ENCODE peak calls at places on chromosomes 7 and 10, in ten cellular contexts. One of them, this sample, is unnamed.

GRCh38 chr10:131928248-131929095 is 27.7 kb downstream of the PPP2R2D start:
- DNase-seq in KBM-7: no peak
- DNase-seq in neural progenitor cell: no peak
- DNase-seq in IMR-90: peak
- DNase-seq in thoracic aorta: no peak
- DNase-seq in H9: no peak
- DNase-seq in T follicular helper cell: no peak
- DNase-seq in astrocyte of the hippocampus: no peak
- DNase-seq in T-helper 9 cell: no peak
- DNase-seq in activated T-helper 1 cell treated with anti-CD3 and anti-CD28 coated beads, Interleukin-12 subunit alpha, Interleukin-12 subunit beta, Interleukin-2, Interleukin-4 antibody, amounts not matched to agents 30 ng/mL and 10 ng/mL and 1 ng/mL, durations not matched to agents 14 hours and 24 hours and 36 hours: peak
- DNase-seq in this sample: no peak

GRCh38 chr7:120996333-120996982 is 7.9 kb downstream of the CPED1 start:
- DNase-seq in IMR-90: peak
- DNase-seq in KBM-7: peak
- DNase-seq in T-helper 9 cell: peak
- DNase-seq in thoracic aorta: peak
- DNase-seq in neural progenitor cell: no peak
- DNase-seq in H9: no peak
- DNase-seq in T follicular helper cell: peak
- DNase-seq in astrocyte of the hippocampus: peak
- DNase-seq in activated T-helper 1 cell treated with anti-CD3 and anti-CD28 coated beads, Interleukin-12 subunit alpha, Interleukin-12 subunit beta, Interleukin-2, Interleukin-4 antibody, amounts not matched to agents 30 ng/mL and 10 ng/mL and 1 ng/mL, durations not matched to agents 14 hours and 24 hours and 36 hours: no peak
- DNase-seq in this sample: no peak

GRCh38 chr7:106425017-106425719 is 140.4 kb upstream of the NAMPT start:
- DNase-seq in IMR-90: peak
- DNase-seq in astrocyte of the hippocampus: peak
- DNase-seq in T-helper 9 cell: no peak
- DNase-seq in thoracic aorta: peak
- DNase-seq in KBM-7: peak
- DNase-seq in neural progenitor cell: no peak
- DNase-seq in activated T-helper 1 cell treated with anti-CD3 and anti-CD28 coated beads, Interleukin-12 subunit alpha, Interleukin-12 subunit beta, Interleukin-2, Interleukin-4 antibody, amounts not matched to agents 30 ng/mL and 10 ng/mL and 1 ng/mL, durations not matched to agents 14 hours and 24 hours and 36 hours: peak
- DNase-seq in H9: no peak
- DNase-seq in T follicular helper cell: peak
- DNase-seq in this sample: no peak

GRCh38 chr10:124521429-124521871 is 59.8 kb downstream of the LHPP start:
- DNase-seq in thoracic aorta: peak
- DNase-seq in KBM-7: no peak
- DNase-seq in neural progenitor cell: peak
- DNase-seq in H9: no peak
- DNase-seq in activated T-helper 1 cell treated with anti-CD3 and anti-CD28 coated beads, Interleukin-12 subunit alpha, Interleukin-12 subunit beta, Interleukin-2, Interleukin-4 antibody, amounts not matched to agents 30 ng/mL and 10 ng/mL and 1 ng/mL, durations not matched to agents 14 hours and 24 hours and 36 hours: no peak
- DNase-seq in T-helper 9 cell: no peak
- DNase-seq in IMR-90: no peak
- DNase-seq in T follicular helper cell: no peak
- DNase-seq in astrocyte of the hippocampus: no peak
- DNase-seq in this sample: no peak

GRCh38 chr7:381211-382117 is 91.5 kb downstream of the FOXL3 start:
- DNase-seq in IMR-90: no peak
- DNase-seq in T-helper 9 cell: peak
- DNase-seq in astrocyte of the hippocampus: no peak
- DNase-seq in activated T-helper 1 cell treated with anti-CD3 and anti-CD28 coated beads, Interleukin-12 subunit alpha, Interleukin-12 subunit beta, Interleukin-2, Interleukin-4 antibody, amounts not matched to agents 30 ng/mL and 10 ng/mL and 1 ng/mL, durations not matched to agents 14 hours and 24 hours and 36 hours: no peak
- DNase-seq in T follicular helper cell: peak
- DNase-seq in neural progenitor cell: no peak
- DNase-seq in H9: peak
- DNase-seq in KBM-7: no peak
- DNase-seq in thoracic aorta: no peak
- DNase-seq in this sample: no peak

GRCh38 chr7:142470336-142470830 is 212.5 kb upstream of the PRSS58 start:
- DNase-seq in activated T-helper 1 cell treated with anti-CD3 and anti-CD28 coated beads, Interleukin-12 subunit alpha, Interleukin-12 subunit beta, Interleukin-2, Interleukin-4 antibody, amounts not matched to agents 30 ng/mL and 10 ng/mL and 1 ng/mL, durations not matched to agents 14 hours and 24 hours and 36 hours: no peak
- DNase-seq in IMR-90: no peak
- DNase-seq in neural progenitor cell: no peak
- DNase-seq in KBM-7: no peak
- DNase-seq in T follicular helper cell: no peak
- DNase-seq in T-helper 9 cell: no peak
- DNase-seq in H9: no peak
- DNase-seq in astrocyte of the hippocampus: no peak
- DNase-seq in thoracic aorta: no peak
- DNase-seq in this sample: no peak

GRCh38 chr7:35004531-35005096 is 32.7 kb downstream of the DPY19L1 start:
- DNase-seq in activated T-helper 1 cell treated with anti-CD3 and anti-CD28 coated beads, Interleukin-12 subunit alpha, Interleukin-12 subunit beta, Interleukin-2, Interleukin-4 antibody, amounts not matched to agents 30 ng/mL and 10 ng/mL and 1 ng/mL, durations not matched to agents 14 hours and 24 hours and 36 hours: no peak
- DNase-seq in T-helper 9 cell: no peak
- DNase-seq in astrocyte of the hippocampus: peak
- DNase-seq in KBM-7: no peak
- DNase-seq in thoracic aorta: no peak
- DNase-seq in IMR-90: peak
- DNase-seq in T follicular helper cell: no peak
- DNase-seq in H9: no peak
- DNase-seq in neural progenitor cell: peak
- DNase-seq in this sample: no peak

GRCh38 chr10:123270806-123271205 is 116.6 kb downstream of the BUB3 start:
- DNase-seq in KBM-7: no peak
- DNase-seq in H9: no peak
- DNase-seq in neural progenitor cell: no peak
- DNase-seq in thoracic aorta: no peak
- DNase-seq in T-helper 9 cell: no peak
- DNase-seq in activated T-helper 1 cell treated with anti-CD3 and anti-CD28 coated beads, Interleukin-12 subunit alpha, Interleukin-12 subunit beta, Interleukin-2, Interleukin-4 antibody, amounts not matched to agents 30 ng/mL and 10 ng/mL and 1 ng/mL, durations not matched to agents 14 hours and 24 hours and 36 hours: no peak
- DNase-seq in IMR-90: no peak
- DNase-seq in astrocyte of the hippocampus: no peak
- DNase-seq in T follicular helper cell: no peak
- DNase-seq in this sample: no peak

GRCh38 chr10:79066460-79067240 is 2.1 kb upstream of the ZMIZ1 start:
- DNase-seq in astrocyte of the hippocampus: peak
- DNase-seq in thoracic aorta: no peak
- DNase-seq in T follicular helper cell: no peak
- DNase-seq in T-helper 9 cell: peak
- DNase-seq in IMR-90: peak
- DNase-seq in neural progenitor cell: peak
- DNase-seq in activated T-helper 1 cell treated with anti-CD3 and anti-CD28 coated beads, Interleukin-12 subunit alpha, Interleukin-12 subunit beta, Interleukin-2, Interleukin-4 antibody, amounts not matched to agents 30 ng/mL and 10 ng/mL and 1 ng/mL, durations not matched to agents 14 hours and 24 hours and 36 hours: no peak
- DNase-seq in H9: peak
- DNase-seq in KBM-7: no peak
- DNase-seq in this sample: peak

GRCh38 chr7:121328508-121329459 is at the start of gene WNT16:
- DNase-seq in H9: peak
- DNase-seq in activated T-helper 1 cell treated with anti-CD3 and anti-CD28 coated beads, Interleukin-12 subunit alpha, Interleukin-12 subunit beta, Interleukin-2, Interleukin-4 antibody, amounts not matched to agents 30 ng/mL and 10 ng/mL and 1 ng/mL, durations not matched to agents 14 hours and 24 hours and 36 hours: no peak
- DNase-seq in T follicular helper cell: no peak
- DNase-seq in astrocyte of the hippocampus: peak
- DNase-seq in T-helper 9 cell: no peak
- DNase-seq in thoracic aorta: no peak
- DNase-seq in IMR-90: no peak
- DNase-seq in neural progenitor cell: peak
- DNase-seq in KBM-7: no peak
- DNase-seq in this sample: peak

GRCh38 chr7:95630702-95631458 is 34.6 kb upstream of the PDK4 start:
- DNase-seq in astrocyte of the hippocampus: peak
- DNase-seq in H9: no peak
- DNase-seq in KBM-7: no peak
- DNase-seq in thoracic aorta: no peak
- DNase-seq in neural progenitor cell: no peak
- DNase-seq in IMR-90: no peak
- DNase-seq in activated T-helper 1 cell treated with anti-CD3 and anti-CD28 coated beads, Interleukin-12 subunit alpha, Interleukin-12 subunit beta, Interleukin-2, Interleukin-4 antibody, amounts not matched to agents 30 ng/mL and 10 ng/mL and 1 ng/mL, durations not matched to agents 14 hours and 24 hours and 36 hours: no peak
- DNase-seq in T-helper 9 cell: no peak
- DNase-seq in T follicular helper cell: no peak
- DNase-seq in this sample: no peak

GRCh38 chr10:54081950-54082349 is 719.1 kb downstream of the PCDH15 start:
- DNase-seq in T-helper 9 cell: no peak
- DNase-seq in activated T-helper 1 cell treated with anti-CD3 and anti-CD28 coated beads, Interleukin-12 subunit alpha, Interleukin-12 subunit beta, Interleukin-2, Interleukin-4 antibody, amounts not matched to agents 30 ng/mL and 10 ng/mL and 1 ng/mL, durations not matched to agents 14 hours and 24 hours and 36 hours: no peak
- DNase-seq in T follicular helper cell: no peak
- DNase-seq in KBM-7: no peak
- DNase-seq in thoracic aorta: no peak
- DNase-seq in astrocyte of the hippocampus: peak
- DNase-seq in neural progenitor cell: peak
- DNase-seq in IMR-90: no peak
- DNase-seq in H9: no peak
- DNase-seq in this sample: no peak